ENCODE peak calls at places on chromosome 20, in six cellular contexts. R is choroid plexus epithelial cell, S is cardiac fibroblast, Q is mucosa of descending colon, N is lower leg skin, T is fibroblast of the aortic adventitia. F is an unnamed sample.

GRCh38 chr20:35468671-35469334 is 13.4 kb downstream of the CEP250 start:
- DNase-seq in R (peak; percentile 31), S (no peak), Q (no peak), N (no peak), T (no peak), F (no peak)

GRCh38 chr20:62236200-62236599 is 2.1 kb upstream of the OSBPL2 start:
- DNase-seq in R (no peak), S (no peak), Q (no peak), N (no peak), T (no peak), F (no peak)

GRCh38 chr20:64224344-64225165 is 31.0 kb upstream of the PCMTD2 start:
- DNase-seq in R (peak; percentile 93), S (peak; percentile 93), Q (no peak), N (no peak), T (peak; percentile 76), F (no peak)

GRCh38 chr20:47244451-47244850 is 112.0 kb downstream of the ZMYND8 start:
- DNase-seq in R (no peak), S (no peak), Q (no peak), N (no peak), T (no peak), F (no peak)

GRCh38 chr20:47781631-47782030 is 3.6 kb downstream of the SULF2 start:
- DNase-seq in R (no peak), S (no peak), Q (no peak), N (no peak), T (no peak), F (no peak)

GRCh38 chr20:53718142-53718481 is 124.5 kb upstream of the ZNF217 start:
- DNase-seq in R (no peak), S (no peak), Q (no peak), N (no peak), T (no peak), F (no peak)

GRCh38 chr20:10611357-10611756 is 62.4 kb downstream of the JAG1 start:
- DNase-seq in R (peak; percentile 86), S (peak; percentile 72), Q (no peak), N (no peak), T (peak; percentile 57), F (peak; percentile 35)

GRCh38 chr20:17036546-17036945 is 190.3 kb upstream of the PCSK2 start:
- DNase-seq in R (no peak), S (no peak), Q (no peak), N (no peak), T (no peak), F (no peak)

GRCh38 chr20:10716855-10717254 is 43.1 kb upstream of the JAG1 start:
- DNase-seq in R (peak; percentile 70), S (peak; percentile 74), Q (no peak), N (no peak), T (no peak), F (no peak)

GRCh38 chr20:6735913-6736845 is 31.3 kb upstream of the BMP2 start:
- DNase-seq in R (peak; percentile 61), S (peak; percentile 5), Q (no peak), N (no peak), T (no peak), F (no peak)

DNA sequence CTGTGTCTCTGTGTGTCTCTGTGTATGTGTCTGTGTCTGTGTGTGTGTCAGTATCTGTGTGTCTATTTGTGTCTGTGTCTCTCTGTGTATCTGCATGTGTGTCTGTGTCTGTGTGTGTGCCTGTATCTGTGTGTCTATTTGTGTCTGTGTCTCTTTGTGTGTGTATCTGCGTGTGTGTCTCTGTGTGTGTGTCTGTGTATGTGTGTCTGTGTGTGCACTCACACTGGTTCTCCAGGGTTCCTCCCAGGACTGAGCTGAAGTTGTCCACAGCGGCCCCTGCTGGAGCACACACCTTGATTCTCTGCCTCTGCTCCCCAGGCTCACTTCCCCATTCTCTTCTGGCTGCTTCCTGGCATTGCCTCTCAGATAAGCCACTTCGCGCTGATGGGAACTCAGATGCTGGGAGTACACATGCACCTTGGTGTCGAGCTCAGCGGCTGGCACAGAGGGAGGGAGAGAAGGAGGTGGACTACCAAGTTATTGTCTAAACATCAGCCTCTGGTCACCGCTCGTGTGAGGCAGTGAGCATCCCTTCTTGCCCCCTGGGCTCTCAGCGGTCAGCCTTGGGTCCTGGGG is 105.0 kb upstream of the NXT1 start:
- DNase-seq in R (peak; percentile 75), S (peak; percentile 61), Q (peak; percentile 62), N (peak; percentile 92), T (peak; percentile 51), F (peak; percentile 80)
- TF ChIP-seq CTCF in R (peak; percentile 87), S (peak; percentile 77), Q (no peak), N (no peak), T (peak; percentile 51), F (peak; percentile 62)

GRCh38 chr20:237918-238317 is 10.9 kb downstream of the DEFB129 start:
- DNase-seq in R (no peak), S (no peak), Q (no peak), N (no peak), T (no peak), F (peak; percentile 28)

GRCh38 chr20:237479-237878 is 10.4 kb downstream of the DEFB129 start:
- DNase-seq in R (peak; percentile 2), S (no peak), Q (no peak), N (no peak), T (no peak), F (peak; percentile 34)

GRCh38 chr20:235891-236290 is 8.8 kb downstream of the DEFB129 start:
- DNase-seq in R (peak; percentile 13), S (peak; percentile 5), Q (no peak), N (no peak), T (peak; percentile 21), F (no peak)
- TF ChIP-seq CTCF in R (peak; percentile 6), S (peak; percentile 13), Q (no peak), N (no peak), T (peak; percentile 5), F (no peak)

DNA sequence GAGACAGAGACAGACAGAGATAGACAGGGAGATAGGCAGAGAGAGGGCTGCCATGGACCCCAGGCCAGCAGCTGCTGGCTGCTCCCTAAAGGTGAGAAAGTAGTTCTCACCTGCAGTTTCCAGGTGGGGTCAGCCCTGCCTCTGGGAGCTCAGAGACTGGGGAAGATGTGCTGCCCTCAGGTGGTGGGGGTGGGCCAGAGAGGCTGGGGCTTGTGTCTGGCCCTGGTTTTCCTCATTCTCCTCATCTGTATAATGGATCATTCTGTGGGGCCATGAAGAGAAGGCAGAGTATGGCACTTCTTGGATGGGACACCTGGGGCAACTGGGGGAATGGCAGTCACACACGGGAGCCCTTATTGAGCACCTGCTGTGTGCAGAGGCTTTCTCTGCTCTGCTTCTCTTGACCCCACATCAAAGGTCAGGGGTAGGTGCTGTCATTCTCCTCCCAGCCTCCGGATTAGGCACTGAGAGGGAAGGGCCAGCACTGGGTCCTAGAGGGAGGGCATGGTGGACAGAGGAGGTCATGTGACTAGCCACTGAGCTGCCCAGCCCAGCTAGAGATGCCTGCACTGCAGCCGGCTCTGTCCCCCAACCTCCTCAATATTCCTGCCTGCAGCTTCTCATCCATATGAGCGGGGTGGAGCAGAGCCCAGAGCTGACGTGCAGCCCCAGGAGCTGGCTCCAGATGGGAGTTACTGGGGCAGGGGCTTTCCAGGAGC is 4.1 kb downstream of the ANGPT4 start:
- DNase-seq in R (no peak), S (no peak), Q (no peak), N (peak; percentile 57), T (no peak), F (no peak)
- TF ChIP-seq CTCF in R (no peak), S (no peak), Q (no peak), N (no peak), T (no peak), F (no peak)

DNA sequence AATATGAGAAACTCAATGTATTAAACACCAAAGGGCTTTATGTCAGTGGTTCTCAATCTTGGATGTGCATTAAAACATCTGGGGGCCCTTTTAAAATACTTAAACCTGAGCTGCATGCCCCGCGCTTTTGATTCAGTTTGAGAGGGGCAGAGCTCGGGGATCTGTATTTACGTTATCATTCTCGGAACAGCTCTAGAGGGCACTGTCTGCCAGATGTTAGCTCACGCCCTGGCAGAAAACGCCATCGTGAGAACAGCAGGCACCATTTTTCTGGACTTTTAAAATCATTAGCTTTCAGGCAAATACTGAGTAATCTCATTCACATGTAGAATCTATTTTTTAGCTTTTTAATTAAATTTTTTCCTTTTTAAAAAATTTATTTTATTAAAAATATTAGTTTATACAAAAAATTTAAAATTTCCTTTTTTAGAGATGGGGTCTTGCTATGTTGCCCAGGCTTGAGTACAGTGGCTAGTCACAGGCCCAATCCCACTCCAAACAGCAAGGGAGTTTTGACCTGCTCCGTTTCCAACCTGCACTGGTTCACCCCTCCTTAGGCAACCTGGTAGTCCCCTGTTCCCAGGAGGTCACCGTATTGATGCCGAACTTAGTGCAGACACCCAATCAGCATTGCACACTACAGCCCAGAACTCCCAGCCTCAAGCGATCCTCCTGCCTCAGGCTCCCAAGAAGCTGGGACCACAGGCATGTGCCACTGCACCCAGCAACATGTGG is 30.0 kb upstream of the ZNF133 start:
- DNase-seq in R (no peak), S (no peak), Q (no peak), N (no peak), T (no peak), F (no peak)
- TF ChIP-seq CTCF in R (peak; percentile 7), S (no peak), Q (no peak), N (no peak), T (no peak), F (no peak)

DNA sequence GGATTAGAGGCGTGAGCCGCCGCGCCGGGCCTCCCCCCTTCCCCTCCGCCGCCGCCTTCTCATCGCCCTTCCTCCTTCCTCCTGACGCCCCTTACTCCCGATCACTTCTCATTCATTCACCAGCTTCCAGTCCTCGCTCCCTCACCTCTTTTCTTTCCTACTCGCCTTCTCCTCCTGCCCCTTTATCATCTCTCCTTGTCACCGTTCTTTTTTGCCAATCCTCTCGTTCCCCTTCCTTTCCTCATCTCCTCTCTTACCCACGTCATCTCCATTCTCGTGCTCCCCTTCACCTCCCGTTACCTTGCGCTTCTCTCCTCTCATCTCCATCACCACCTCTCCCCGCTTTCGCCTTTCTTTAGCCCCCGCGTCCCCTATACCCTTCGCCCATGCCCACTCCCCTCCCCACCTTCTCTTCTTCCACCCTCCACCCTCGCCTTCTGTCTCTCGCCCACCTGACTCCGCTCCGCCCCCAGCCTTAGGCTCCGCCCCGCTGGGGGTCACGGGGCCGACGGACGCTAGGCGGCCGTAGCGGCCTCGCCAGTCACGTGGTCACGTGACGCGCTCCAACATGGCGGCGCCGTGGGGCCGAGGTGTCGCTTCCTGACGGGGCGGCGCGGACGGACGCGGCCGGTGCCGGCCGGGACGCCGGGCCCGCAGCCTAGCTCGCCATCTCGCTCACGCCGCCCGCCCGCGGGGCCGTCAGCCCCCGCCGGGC is at the start of gene ARFGEF2:
- DNase-seq in R (peak; percentile 93), S (peak; percentile 86), Q (peak; percentile 96), N (peak; percentile 98), T (peak; percentile 82), F (peak; percentile 98)
- TF ChIP-seq CTCF in R (no peak), S (no peak), Q (peak; percentile 10), N (no peak), T (no peak), F (no peak)